ENCODE peak calls at places on chromosomes 2 and 18, in nine cellular contexts. D is ovary, T is neuronal stem cell, F is vagina, Q is adipocyte, S is mesendoderm, X is A549, P is psoas muscle, V is breast epithelium. M is an unnamed sample.

GRCh38 chr18:36942264-36942663 is 113.3 kb downstream of the KIAA1328 start:
- DNase-seq in D (no peak), T (peak; percentile 20), F (no peak), Q (peak; percentile 28), S (peak; percentile 53), X (peak; percentile 35), P (no peak), V (no peak), M (no peak)

GRCh38 chr18:68441241-68441640 is 273.7 kb downstream of the TMX3 start:
- DNase-seq in D (no peak), T (no peak), F (no peak), Q (no peak), S (no peak), X (no peak), P (no peak), V (no peak), M (no peak)

GRCh38 chr2:233828546-233829192 is 25.7 kb downstream of the HJURP start:
- DNase-seq in D (no peak), T (no peak), F (no peak), Q (no peak), S (no peak), X (no peak), P (no peak), V (no peak), M (no peak)

GRCh38 chr2:12674644-12675328 is 42.0 kb upstream of the TRIB2 start:
- DNase-seq in D (no peak), T (no peak), F (no peak), Q (no peak), S (no peak), X (no peak), P (no peak), V (no peak), M (peak; percentile 53)

GRCh38 chr2:190117305-190117704 is 54.8 kb upstream of the MSTN start:
- DNase-seq in D (no peak), T (no peak), F (no peak), Q (peak; percentile 24), S (no peak), X (no peak), P (no peak), V (no peak), M (no peak)

GRCh38 chr2:42975358-42975717 is 183.0 kb upstream of the HAAO start:
- DNase-seq in D (no peak), T (peak; percentile 31), F (no peak), Q (no peak), S (no peak), X (no peak), P (no peak), V (no peak), M (no peak)

GRCh38 chr2:191682148-191682547 is 4.2 kb downstream of the NABP1 start:
- DNase-seq in D (no peak), T (no peak), F (no peak), Q (peak; percentile 51), S (no peak), X (no peak), P (no peak), V (no peak), M (no peak)

GRCh38 chr2:66843856-66844255 is 408.9 kb downstream of the MEIS1 start:
- DNase-seq in D (no peak), T (no peak), F (no peak), Q (no peak), S (no peak), X (no peak), P (no peak), V (no peak), M (no peak)

GRCh38 chr18:76380791-76381405 is 114.1 kb downstream of the ZNF516 start:
- DNase-seq in D (peak; percentile 75), T (peak; percentile 27), F (no peak), Q (no peak), S (peak; percentile 81), X (peak; percentile 38), P (no peak), V (no peak), M (no peak)

GRCh38 chr2:66463206-66463605 is 28.3 kb downstream of the MEIS1 start:
- DNase-seq in D (no peak), T (no peak), F (no peak), Q (no peak), S (no peak), X (no peak), P (no peak), V (no peak), M (no peak)

GRCh38 chr2:129661942-129662341 is 317.5 kb upstream of the RAB6C start:
- DNase-seq in D (no peak), T (no peak), F (no peak), Q (no peak), S (peak; percentile 16), X (no peak), P (no peak), V (no peak), M (no peak)

GRCh38 chr18:3710712-3711269 is 260.8 kb downstream of the TGIF1 start:
- DNase-seq in D (no peak), T (no peak), F (no peak), Q (peak; percentile 6), S (no peak), X (peak; percentile 78), P (peak; percentile 48), V (peak; percentile 39), M (peak; percentile 73)

GRCh38 chr2:62306751-62307468 is 111.0 kb downstream of the B3GNT2 start:
- DNase-seq in D (no peak), T (no peak), F (no peak), Q (peak; percentile 14), S (peak; percentile 41), X (no peak), P (no peak), V (peak; percentile 84), M (no peak)

GRCh38 chr2:81858998-81859397 is 1554.4 kb upstream of the LRRTM1 start:
- DNase-seq in D (no peak), T (no peak), F (no peak), Q (no peak), S (no peak), X (no peak), P (no peak), V (no peak), M (no peak)

GRCh38 chr2:180679693-180680092 is 300.7 kb upstream of the UBE2E3 start:
- DNase-seq in D (no peak), T (peak; percentile 11), F (no peak), Q (no peak), S (peak; percentile 59), X (no peak), P (no peak), V (no peak), M (no peak)

GRCh38 chr2:150169230-150169629 is 318.2 kb downstream of the RND3 start:
- DNase-seq in D (no peak), T (no peak), F (no peak), Q (peak; percentile 77), S (no peak), X (peak; percentile 55), P (peak; percentile 61), V (no peak), M (no peak)

GRCh38 chr2:105396254-105397024 is 2.4 kb downstream of the FHL2 start:
- DNase-seq in D (no peak), T (no peak), F (no peak), Q (peak; percentile 97), S (peak; percentile 73), X (peak; percentile 89), P (peak; percentile 86), V (peak; percentile 80), M (peak; percentile 20)

GRCh38 chr18:26383454-26384270 is 157.4 kb downstream of the TAF4B start:
- DNase-seq in D (no peak), T (peak; percentile 33), F (no peak), Q (peak; percentile 83), S (peak; percentile 65), X (peak; percentile 63), P (no peak), V (no peak), M (no peak)

GRCh38 chr2:16104345-16105177 is 164.2 kb downstream of the MYCN start:
- DNase-seq in D (no peak), T (no peak), F (no peak), Q (no peak), S (peak; percentile 98), X (peak; percentile 80), P (no peak), V (no peak), M (no peak)

GRCh38 chr2:151638188-151638933 is 95.9 kb downstream of the NEB start:
- DNase-seq in D (no peak), T (no peak), F (no peak), Q (peak; percentile 1), S (no peak), X (peak; percentile 16), P (no peak), V (no peak), M (no peak)
- H3K4me3 ChIP-seq in D (no peak overlapping the region), T (no peak overlapping the region), F (no peak overlapping the region), Q (peak overlapping the region; percentile 54), S (no peak overlapping the region), X (no peak overlapping the region), P (no peak overlapping the region), V (no peak overlapping the region), M (no peak overlapping the region)

GRCh38 chr18:57806201-57806890 is 3.2 kb upstream of the ATP8B1 start:
- DNase-seq in D (no peak), T (no peak), F (no peak), Q (no peak), S (no peak), X (no peak), P (no peak), V (peak; percentile 11), M (no peak)

GRCh38 chr18:57802869-57803118 is 321 bp downstream of the ATP8B1 start:
- DNase-seq in D (no peak), T (no peak), F (no peak), Q (no peak), S (no peak), X (no peak), P (no peak), V (no peak), M (no peak)

GRCh38 chr18:57806891-57807280 is 3.8 kb upstream of the ATP8B1 start:
- DNase-seq in D (no peak), T (no peak), F (no peak), Q (peak; percentile 76), S (no peak), X (peak; percentile 63), P (no peak), V (peak; percentile 63), M (no peak)

GRCh38 chr18:57803119-57803969 is at the start of gene ATP8B1:
- DNase-seq in D (peak; percentile 59), T (peak; percentile 47), F (no peak), Q (peak; percentile 77), S (peak; percentile 94), X (peak; percentile 66), P (peak; percentile 86), V (peak; percentile 87), M (peak; percentile 29)

GRCh38 chr18:57805117-57805516 is 2.0 kb upstream of the ATP8B1 start:
- DNase-seq in D (no peak), T (no peak), F (no peak), Q (no peak), S (no peak), X (no peak), P (no peak), V (no peak), M (no peak)
- H3K4me1 ChIP-seq in D (peaks cover 8% of the 10 kb centered on the region), T (peaks cover 16% of the 10 kb centered on the region), F (peaks cover 20% of the 10 kb centered on the region), Q (peaks cover 50% of the 10 kb centered on the region), S (peaks cover 3% of the 10 kb centered on the region), X (peaks cover 51% of the 10 kb centered on the region), P (peaks cover 23% of the 10 kb centered on the region), V (no peaks in the 10 kb centered on the region), M (peaks cover 13% of the 10 kb centered on the region)

GRCh38 chr2:19899853-19900525 is 1.8 kb downstream of the TTC32 start:
- DNase-seq in D (no peak), T (no peak), F (no peak), Q (peak; percentile 18), S (no peak), X (no peak), P (no peak), V (no peak), M (no peak)
- H3K4me3 ChIP-seq in D (peak overlapping the region; percentile 93), T (no peak overlapping the region), F (peak overlapping the region; percentile 94), Q (peak overlapping the region; percentile 98), S (no peak overlapping the region), X (peak overlapping the region; percentile 61), P (peak overlapping the region; percentile 76), V (peak overlapping the region; percentile 88), M (no peak overlapping the region)

GRCh38 chr2:235774153-235774552 is 280.3 kb downstream of the AGAP1 start:
- DNase-seq in D (no peak), T (no peak), F (no peak), Q (no peak), S (peak; percentile 53), X (no peak), P (no peak), V (no peak), M (no peak)
- H3K4me1 ChIP-seq in D (no peaks in the 10 kb centered on the region), T (peaks cover 29% of the 10 kb centered on the region), F (no peaks in the 10 kb centered on the region), Q (no peaks in the 10 kb centered on the region), S (no peaks in the 10 kb centered on the region), X (no peaks in the 10 kb centered on the region), P (no peaks in the 10 kb centered on the region), V (no peaks in the 10 kb centered on the region), M (no peaks in the 10 kb centered on the region)

M was measured in testis.